ENCODE peak calls at places on chromosomes 2 and 18, in four cellular contexts. W is mesenchymal stem cell, D is neuronal stem cell, R is H9. K is an unnamed sample.

GRCh38 chr2:53315170-53315569 is 452.4 kb upstream of the CHAC2 start:
- DNase-seq in R (no peak), D (no peak), W (no peak), K (no peak)

GRCh38 chr2:165969227-165969626 is 15.7 kb upstream of the TTC21B start:
- DNase-seq in R (no peak), D (no peak), W (no peak), K (no peak)

GRCh38 chr2:141341444-141341843 is 789.4 kb downstream of the LRP1B start:
- DNase-seq in D (no peak), R (no peak), W (peak; percentile 94), K (no peak)

GRCh38 chr2:85131116-85131515 is 2.1 kb upstream of the TCF7L1 start:
- DNase-seq in D (peak; percentile 15), R (peak; percentile 48), W (peak; percentile 46), K (no peak)

GRCh38 chr2:119267604-119268003 is 44.0 kb downstream of the STEAP3 start:
- DNase-seq in R (peak; percentile 18), W (no peak), D (no peak), K (no peak)

GRCh38 chr18:24262097-24262496 is 123.2 kb downstream of the CABYR start:
- DNase-seq in W (peak; percentile 47), R (no peak), D (no peak), K (no peak)

GRCh38 chr18:27413495-27414401 is 228.6 kb upstream of the CHST9 start:
- DNase-seq in D (no peak), W (peak; percentile 9), R (no peak), K (peak; percentile 84)

GRCh38 chr18:8601277-8602032 is 7.8 kb upstream of the RAB12 start:
- DNase-seq in R (no peak), W (no peak), D (no peak), K (no peak)

GRCh38 chr2:15757820-15758586 is 166.3 kb downstream of the DDX1 start:
- DNase-seq in R (peak; percentile 3), W (no peak), D (no peak), K (no peak)

GRCh38 chr18:31977270-31977872 is 34.4 kb upstream of the TRAPPC8 start:
- DNase-seq in R (peak; percentile 70), W (peak; percentile 52), D (peak; percentile 5), K (no peak)

GRCh38 chr2:148237911-148238310 is 217.0 kb downstream of the MBD5 start:
- DNase-seq in W (no peak), D (no peak), R (no peak), K (no peak)

GRCh38 chr2:109243526-109244425 is 114.8 kb downstream of the SH3RF3 start:
- DNase-seq in D (no peak), R (no peak), W (no peak), K (no peak)

GRCh38 chr2:1633092-1633721 is 111.1 kb downstream of the PXDN start:
- DNase-seq in R (no peak), W (peak; percentile 58), D (no peak), K (no peak)

GRCh38 chr2:37904450-37904849 is 20.6 kb upstream of the RMDN2 start:
- DNase-seq in R (no peak), W (no peak), D (no peak), K (no peak)

GRCh38 chr2:193845604-193846003 is 1650.9 kb upstream of the TMEFF2 start:
- DNase-seq in R (no peak), W (no peak), D (no peak), K (no peak)

GRCh38 chr2:37085731-37086147 is 1.4 kb downstream of the GPATCH11 start:
- DNase-seq in D (no peak), W (peak; percentile 63), R (no peak), K (peak; percentile 62)

GRCh38 chr2:119106301-119106897 is 52.2 kb downstream of the C1QL2 start:
- DNase-seq in R (peak; percentile 66), W (peak; percentile 18), D (peak; percentile 71), K (peak; percentile 78)

GRCh38 chr2:75609334-75609689 is 37.3 kb upstream of the MRPL19 start:
- DNase-seq in W (no peak), D (no peak), R (no peak), K (no peak)

GRCh38 chr18:7079231-7079630 is 38.4 kb downstream of the LAMA1 start:
- DNase-seq in W (no peak), R (no peak), D (no peak), K (no peak)

GRCh38 chr18:7089369-7089768 is 28.2 kb downstream of the LAMA1 start:
- DNase-seq in W (no peak), D (no peak), R (no peak), K (no peak)

GRCh38 chr18:7082666-7083065 is 34.9 kb downstream of the LAMA1 start:
- DNase-seq in R (no peak), D (no peak), W (no peak), K (no peak)

GRCh38 chr18:7084080-7084765 is 33.4 kb downstream of the LAMA1 start:
- DNase-seq in R (no peak), W (peak; percentile 19), D (no peak), K (no peak)

DNA sequence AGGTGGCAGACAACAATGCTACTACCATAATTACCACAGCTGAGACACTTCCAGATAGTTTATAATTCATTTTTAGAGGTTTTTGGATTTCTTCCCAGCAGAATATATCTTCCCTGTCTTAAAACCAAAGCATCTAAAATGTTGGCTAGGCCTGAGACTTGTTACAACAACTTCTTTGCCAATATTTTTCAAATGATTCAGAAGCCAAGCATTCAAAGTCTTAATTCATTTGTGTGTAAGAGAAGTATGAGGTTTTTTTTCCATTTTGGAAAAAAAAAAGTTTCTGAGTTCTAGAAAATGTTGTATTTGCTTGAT is 32.9 kb downstream of the LAMA1 start:
- DNase-seq in R (no peak), W (peak; percentile 37), D (no peak), K (no peak)
- H2BK5ac ChIP-seq in R (no peak overlapping the region), W (no peak overlapping the region), D (no peak overlapping the region), K (no peak overlapping the region)

DNA sequence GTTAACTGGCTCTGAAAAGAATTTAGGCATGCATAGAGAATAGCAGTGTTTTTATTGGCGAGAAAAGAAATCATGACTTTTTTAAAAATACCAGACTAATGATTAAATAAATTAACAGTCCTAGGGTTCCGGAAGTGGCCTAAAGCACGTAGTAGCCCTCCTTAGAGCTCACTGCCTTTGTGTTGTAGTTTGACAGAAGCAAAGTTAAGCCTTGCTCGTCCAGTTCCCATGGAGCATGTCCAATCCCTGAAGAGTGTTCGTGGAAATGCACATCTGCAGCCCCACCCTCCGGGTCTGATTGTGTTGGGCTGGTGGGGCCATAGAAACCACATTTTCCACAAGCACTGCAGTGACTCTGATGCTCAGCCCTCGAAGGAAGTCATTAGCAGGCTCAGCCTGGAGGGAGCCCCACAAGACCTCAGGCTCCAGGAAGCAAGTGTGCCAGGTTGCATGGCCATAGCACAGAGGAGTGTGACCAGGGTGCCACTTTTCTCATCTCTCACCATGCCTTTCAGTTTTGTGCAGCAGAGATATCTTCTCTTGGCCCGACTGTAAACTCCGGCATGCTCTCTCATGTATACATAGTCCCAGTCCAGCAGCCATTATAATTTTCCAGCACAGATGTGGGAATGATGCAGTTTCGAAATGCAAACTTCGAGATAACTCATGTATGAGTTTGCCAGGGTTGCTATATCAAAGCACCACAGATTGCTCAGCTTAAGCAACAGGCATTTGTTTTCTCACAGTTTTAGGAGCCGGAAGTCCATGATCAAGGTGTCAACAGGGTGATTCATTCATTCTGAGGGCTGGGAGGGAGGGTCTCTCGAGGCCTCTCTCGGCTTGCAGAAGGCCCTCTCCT is 188.5 kb upstream of the SH3BP4 start:
- DNase-seq in W (no peak), R (no peak), D (no peak), K (no peak)
- H4K91ac ChIP-seq in W (no peak overlapping the region), R (no peak overlapping the region), D (no peak overlapping the region), K (no peak overlapping the region)

DNA sequence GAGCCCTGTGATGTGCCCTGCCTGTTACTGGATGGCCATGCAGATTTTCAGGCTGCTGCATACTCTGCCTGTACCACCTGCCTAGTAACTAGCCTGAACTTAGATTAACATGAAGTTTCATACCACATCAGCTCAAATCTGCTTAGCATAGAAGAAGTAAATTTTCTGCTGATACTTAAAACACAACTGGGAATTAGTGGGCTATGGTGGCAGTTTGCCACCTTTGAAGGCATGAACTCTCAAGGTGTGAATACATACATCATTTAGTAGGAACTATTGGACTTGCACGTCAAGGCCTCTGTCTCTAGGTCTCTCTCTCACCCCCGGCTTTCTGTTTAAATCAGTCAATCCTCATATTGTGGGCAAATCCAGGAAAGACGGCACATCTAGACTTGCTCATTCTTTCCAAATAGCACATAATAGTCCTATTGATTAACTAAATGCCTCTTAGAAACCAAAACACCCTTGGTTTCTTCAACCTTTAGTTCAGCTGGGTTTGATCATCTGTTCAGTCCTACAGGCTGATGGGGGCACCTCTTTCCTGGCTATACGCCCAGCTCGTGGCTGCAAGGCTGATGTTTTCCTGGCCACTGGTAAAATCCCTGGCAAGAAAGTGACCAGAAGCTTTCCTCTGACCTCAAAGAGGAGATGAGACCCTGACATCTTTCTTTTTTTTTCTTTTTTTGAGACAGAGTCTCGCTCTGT is 58.4 kb downstream of the ALPK2 start:
- DNase-seq in R (no peak), D (no peak), W (no peak), K (no peak)
- H3K23ac ChIP-seq in R (no peak overlapping the region), D (no peak overlapping the region), W (no peak overlapping the region), K (no peak overlapping the region)

GRCh38 chr2:61950571-61951315 is 45.3 kb downstream of the COMMD1 start:
- DNase-seq in W (no peak), D (no peak), R (no peak), K (no peak)
- H2BK5ac ChIP-seq in W (no peak overlapping the region), D (no peak overlapping the region), R (no peak overlapping the region), K (no peak overlapping the region)

K was measured in trophoblast cell.